ENCODE peak calls at places on chromosomes 2 and 18, in eight cellular contexts. R is GM20000; P is body of pancreas; U is epithelial cell of esophagus; C is activated naive CD4-positive, alpha-beta T cell treated with anti-CD3 and anti-CD28 coated beads for 36 hours; A is AG04450; D is iPS-NIHi11; F is nucleus accumbens. M is an unnamed sample.

GRCh38 chr2:234973008-234973407 is 21.2 kb downstream of the SH3BP4 start:
- DNase-seq in C (no peak), P (no peak), R (no peak), D (no peak), F (no peak), A (no peak), U (peak; percentile 45), M (peak; percentile 12)

GRCh38 chr2:229868794-229869193 is 53.0 kb downstream of the TRIP12 start:
- DNase-seq in U (peak; percentile 26), C (no peak), R (no peak), F (no peak), A (no peak), P (no peak), D (no peak), M (no peak)

GRCh38 chr2:235843591-235844395 is 324.4 kb downstream of the GBX2 start:
- DNase-seq in C (no peak), P (no peak), A (no peak), U (no peak), F (peak; percentile 32), R (no peak), D (no peak), M (no peak)

GRCh38 chr2:195535911-195536522 is 121.0 kb upstream of the SLC39A10 start:
- DNase-seq in U (no peak), C (peak; percentile 87), R (peak; percentile 61), P (peak; percentile 48), D (no peak), A (no peak), F (no peak), M (no peak)

GRCh38 chr2:141526760-141527159 is 604.1 kb downstream of the LRP1B start:
- DNase-seq in C (no peak), D (no peak), A (no peak), R (no peak), F (no peak), U (no peak), P (no peak), M (no peak)

GRCh38 chr2:99692785-99693184 is 203.0 kb upstream of the REV1 start:
- DNase-seq in C (no peak), U (no peak), R (no peak), P (no peak), D (peak; percentile 35), A (no peak), F (no peak), M (no peak)

GRCh38 chr18:9845256-9845655 is 40.5 kb upstream of the TXNDC2 start:
- DNase-seq in R (no peak), P (no peak), D (no peak), A (no peak), C (no peak), U (no peak), F (no peak), M (no peak)

GRCh38 chr2:218658671-218659257 is 659 bp downstream of the ZNF142 start:
- DNase-seq in A (no peak), D (peak; percentile 77), P (peak; percentile 25), R (peak; percentile 68), F (no peak), U (peak; percentile 76), C (peak; percentile 46), M (no peak)

GRCh38 chr2:62461707-62462106 is 44.3 kb downstream of the TMEM17 start:
- DNase-seq in D (no peak), U (peak; percentile 82), A (no peak), R (no peak), F (peak; percentile 34), P (peak; percentile 73), C (no peak), M (peak; percentile 41)

GRCh38 chr2:189569295-189569925 is 11.2 kb downstream of the SLC40A1 start:
- DNase-seq in F (no peak), P (no peak), C (no peak), R (no peak), U (no peak), D (no peak), A (no peak), M (no peak)

GRCh38 chr2:117967981-117968723 is 45.7 kb downstream of the CCDC93 start:
- DNase-seq in A (no peak), P (no peak), C (no peak), U (no peak), D (no peak), F (no peak), R (no peak), M (no peak)

GRCh38 chr2:39413063-39413722 is 23.9 kb downstream of the MAP4K3 start:
- DNase-seq in D (no peak), U (no peak), R (no peak), P (no peak), F (no peak), A (no peak), C (no peak), M (no peak)

GRCh38 chr2:203225423-203226039 is 13.3 kb upstream of the CYP20A1 start:
- DNase-seq in C (peak; percentile 43), U (peak; percentile 37), R (no peak), F (no peak), P (peak; percentile 19), A (no peak), D (no peak), M (no peak)

GRCh38 chr2:161171595-161171929 is 11.3 kb downstream of the TANK start:
- DNase-seq in P (no peak), F (no peak), U (peak; percentile 40), D (no peak), C (no peak), A (no peak), R (no peak), M (no peak)

GRCh38 chr2:36478332-36478738 is 119.6 kb downstream of the FEZ2 start:
- DNase-seq in P (no peak), D (no peak), A (no peak), R (no peak), F (no peak), U (peak; percentile 87), C (no peak), M (no peak)

GRCh38 chr2:215144106-215144875 is 5.9 kb upstream of the ABCA12 start:
- DNase-seq in R (no peak), C (no peak), A (no peak), U (no peak), F (no peak), D (no peak), P (no peak), M (no peak)

GRCh38 chr18:48137354-48138208 is 207.1 kb upstream of the SMAD2 start:
- DNase-seq in A (no peak), D (no peak), P (no peak), U (no peak), C (no peak), F (no peak), R (no peak), M (no peak)

GRCh38 chr2:160388464-160389263 is 104.9 kb downstream of the RBMS1 start:
- DNase-seq in R (no peak), C (peak; percentile 82), U (no peak), D (no peak), P (peak; percentile 50), A (no peak), F (no peak), M (no peak)

GRCh38 chr2:69933839-69934613 is 19.1 kb downstream of the MXD1 start:
- DNase-seq in F (no peak), D (no peak), A (peak; percentile 47), U (peak; percentile 96), R (no peak), P (peak; percentile 47), C (peak; percentile 48), M (no peak)

GRCh38 chr2:240405133-240405532 is 30.3 kb upstream of the GPC1 start:
- DNase-seq in F (no peak), D (no peak), U (no peak), R (no peak), C (no peak), P (peak; percentile 1), A (no peak), M (no peak)

M was measured in posterior cingulate gyrus.